ENCODE peak calls at places on chromosomes 5 and 9, in ten cellular contexts. One of them, this sample, is unnamed.

GRCh38 chr5:43515678-43516048 is 715 bp upstream of the C5orf34 start:
- DNase-seq in HCT116: no peak
- DNase-seq in Peyer's patch: no peak
- DNase-seq in transverse colon: no peak
- DNase-seq in cardiac fibroblast: no peak
- DNase-seq in Calu3: no peak
- DNase-seq in spleen: no peak
- DNase-seq in fibroblast of mammary gland: no peak
- DNase-seq in omental fat pad: no peak
- DNase-seq in prostate gland: no peak
- DNase-seq in this sample: no peak

GRCh38 chr5:152439791-152440190 is 34.7 kb upstream of the NMUR2 start:
- DNase-seq in HCT116: no peak
- DNase-seq in Peyer's patch: no peak
- DNase-seq in transverse colon: no peak
- DNase-seq in cardiac fibroblast: no peak
- DNase-seq in Calu3: no peak
- DNase-seq in spleen: no peak
- DNase-seq in fibroblast of mammary gland: no peak
- DNase-seq in omental fat pad: no peak
- DNase-seq in prostate gland: no peak
- DNase-seq in this sample: no peak

GRCh38 chr9:87395804-87396458 is 101.7 kb upstream of the DAPK1 start:
- DNase-seq in HCT116: no peak
- DNase-seq in Peyer's patch: no peak
- DNase-seq in transverse colon: no peak
- DNase-seq in cardiac fibroblast: no peak
- DNase-seq in Calu3: peak
- DNase-seq in spleen: no peak
- DNase-seq in fibroblast of mammary gland: peak
- DNase-seq in omental fat pad: no peak
- DNase-seq in prostate gland: no peak
- DNase-seq in this sample: no peak

GRCh38 chr9:92706218-92706940 is 36.4 kb upstream of the IPPK start:
- DNase-seq in HCT116: peak
- DNase-seq in Peyer's patch: no peak
- DNase-seq in transverse colon: no peak
- DNase-seq in cardiac fibroblast: peak
- DNase-seq in Calu3: peak
- DNase-seq in spleen: no peak
- DNase-seq in fibroblast of mammary gland: peak
- DNase-seq in omental fat pad: no peak
- DNase-seq in prostate gland: no peak
- DNase-seq in this sample: peak

GRCh38 chr9:79946718-79947117 is 375.0 kb downstream of the TLE4 start:
- DNase-seq in HCT116: no peak
- DNase-seq in Peyer's patch: no peak
- DNase-seq in transverse colon: no peak
- DNase-seq in cardiac fibroblast: peak
- DNase-seq in Calu3: no peak
- DNase-seq in spleen: no peak
- DNase-seq in fibroblast of mammary gland: no peak
- DNase-seq in omental fat pad: no peak
- DNase-seq in prostate gland: peak
- DNase-seq in this sample: no peak

GRCh38 chr9:93886911-93887310 is 68.2 kb downstream of the BARX1 start:
- DNase-seq in HCT116: no peak
- DNase-seq in Peyer's patch: peak
- DNase-seq in transverse colon: no peak
- DNase-seq in cardiac fibroblast: no peak
- DNase-seq in Calu3: no peak
- DNase-seq in spleen: no peak
- DNase-seq in fibroblast of mammary gland: no peak
- DNase-seq in omental fat pad: no peak
- DNase-seq in prostate gland: no peak
- DNase-seq in this sample: no peak

GRCh38 chr9:99253772-99254431 is 31.8 kb downstream of the SEC61B start:
- DNase-seq in HCT116: no peak
- DNase-seq in Peyer's patch: no peak
- DNase-seq in transverse colon: peak
- DNase-seq in cardiac fibroblast: no peak
- DNase-seq in Calu3: no peak
- DNase-seq in spleen: peak
- DNase-seq in fibroblast of mammary gland: peak
- DNase-seq in omental fat pad: no peak
- DNase-seq in prostate gland: no peak
- DNase-seq in this sample: no peak

GRCh38 chr5:120552638-120553037 is 88.5 kb downstream of the PRR16 start:
- DNase-seq in HCT116: no peak
- DNase-seq in Peyer's patch: no peak
- DNase-seq in transverse colon: no peak
- DNase-seq in cardiac fibroblast: no peak
- DNase-seq in Calu3: no peak
- DNase-seq in spleen: no peak
- DNase-seq in fibroblast of mammary gland: peak
- DNase-seq in omental fat pad: no peak
- DNase-seq in prostate gland: no peak
- DNase-seq in this sample: no peak

GRCh38 chr5:55897905-55898304 is 46.7 kb downstream of the IL31RA start:
- DNase-seq in HCT116: no peak
- DNase-seq in Peyer's patch: no peak
- DNase-seq in transverse colon: no peak
- DNase-seq in cardiac fibroblast: peak
- DNase-seq in Calu3: no peak
- DNase-seq in spleen: no peak
- DNase-seq in fibroblast of mammary gland: peak
- DNase-seq in omental fat pad: no peak
- DNase-seq in prostate gland: no peak
- DNase-seq in this sample: peak

GRCh38 chr9:135070198-135070951 is 17.1 kb upstream of the OLFM1 start:
- DNase-seq in HCT116: no peak
- DNase-seq in Peyer's patch: peak
- DNase-seq in transverse colon: peak
- DNase-seq in cardiac fibroblast: no peak
- DNase-seq in Calu3: no peak
- DNase-seq in spleen: peak
- DNase-seq in fibroblast of mammary gland: no peak
- DNase-seq in omental fat pad: no peak
- DNase-seq in prostate gland: no peak
- DNase-seq in this sample: no peak

GRCh38 chr9:35984021-35984420 is 26.1 kb upstream of the OR2S2 start:
- DNase-seq in HCT116: no peak
- DNase-seq in Peyer's patch: no peak
- DNase-seq in transverse colon: no peak
- DNase-seq in cardiac fibroblast: no peak
- DNase-seq in Calu3: no peak
- DNase-seq in spleen: no peak
- DNase-seq in fibroblast of mammary gland: no peak
- DNase-seq in omental fat pad: no peak
- DNase-seq in prostate gland: no peak
- DNase-seq in this sample: no peak

DNA sequence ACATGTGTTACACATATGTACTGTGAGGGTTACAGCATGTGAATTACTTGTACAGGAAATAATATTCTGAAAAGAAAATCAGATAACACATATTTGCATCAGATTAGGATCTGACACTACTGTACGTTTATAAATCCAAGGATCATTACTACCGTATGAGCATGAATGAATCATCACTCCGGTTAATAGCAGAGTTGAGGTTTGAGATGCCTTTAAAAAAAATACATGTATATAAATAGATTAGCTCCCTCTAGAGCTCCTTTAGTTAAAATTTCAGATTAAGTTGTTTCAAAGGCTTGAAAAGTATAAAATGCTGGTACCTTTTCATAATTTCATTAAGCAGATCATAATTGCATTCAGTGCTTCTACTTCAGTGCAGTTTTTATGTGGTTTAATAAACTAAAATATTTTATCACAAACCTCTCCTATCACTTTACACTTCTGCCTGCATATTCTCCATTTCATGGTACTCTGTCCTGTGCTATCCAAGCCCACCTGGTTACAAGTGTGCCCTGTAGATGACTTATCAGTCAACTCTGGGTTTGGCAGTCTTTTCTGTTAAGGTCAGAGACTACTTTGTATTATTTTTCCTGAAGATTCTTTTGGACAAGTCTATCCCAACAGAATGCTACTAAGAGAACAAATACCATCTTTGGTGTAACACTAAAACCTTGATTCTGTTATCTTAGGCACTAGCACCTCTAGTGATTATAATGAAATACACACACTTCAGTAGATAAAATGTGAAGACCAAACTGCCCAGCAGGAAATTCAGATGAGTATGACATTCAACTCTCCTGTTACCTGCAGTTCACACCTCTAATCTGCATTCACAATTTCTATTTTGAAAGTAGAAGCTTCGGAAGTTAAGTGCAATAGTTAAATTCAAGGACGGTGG is 48.0 kb upstream of the POU5F2 start:
- DNase-seq in HCT116: no peak
- DNase-seq in Peyer's patch: no peak
- DNase-seq in transverse colon: no peak
- DNase-seq in cardiac fibroblast: peak
- DNase-seq in Calu3: no peak
- DNase-seq in spleen: no peak
- DNase-seq in fibroblast of mammary gland: peak
- DNase-seq in omental fat pad: no peak
- DNase-seq in prostate gland: no peak
- DNase-seq in this sample: peak
- TF ChIP-seq CTCF in HCT116: peak
- TF ChIP-seq CTCF in Peyer's patch: no peak
- TF ChIP-seq CTCF in transverse colon: no peak
- TF ChIP-seq CTCF in cardiac fibroblast: peak
- TF ChIP-seq CTCF in Calu3: no peak
- TF ChIP-seq CTCF in spleen: no peak
- TF ChIP-seq CTCF in fibroblast of mammary gland: peak
- TF ChIP-seq CTCF in omental fat pad: no peak
- TF ChIP-seq CTCF in prostate gland: no peak
- TF ChIP-seq CTCF in this sample: peak

DNA sequence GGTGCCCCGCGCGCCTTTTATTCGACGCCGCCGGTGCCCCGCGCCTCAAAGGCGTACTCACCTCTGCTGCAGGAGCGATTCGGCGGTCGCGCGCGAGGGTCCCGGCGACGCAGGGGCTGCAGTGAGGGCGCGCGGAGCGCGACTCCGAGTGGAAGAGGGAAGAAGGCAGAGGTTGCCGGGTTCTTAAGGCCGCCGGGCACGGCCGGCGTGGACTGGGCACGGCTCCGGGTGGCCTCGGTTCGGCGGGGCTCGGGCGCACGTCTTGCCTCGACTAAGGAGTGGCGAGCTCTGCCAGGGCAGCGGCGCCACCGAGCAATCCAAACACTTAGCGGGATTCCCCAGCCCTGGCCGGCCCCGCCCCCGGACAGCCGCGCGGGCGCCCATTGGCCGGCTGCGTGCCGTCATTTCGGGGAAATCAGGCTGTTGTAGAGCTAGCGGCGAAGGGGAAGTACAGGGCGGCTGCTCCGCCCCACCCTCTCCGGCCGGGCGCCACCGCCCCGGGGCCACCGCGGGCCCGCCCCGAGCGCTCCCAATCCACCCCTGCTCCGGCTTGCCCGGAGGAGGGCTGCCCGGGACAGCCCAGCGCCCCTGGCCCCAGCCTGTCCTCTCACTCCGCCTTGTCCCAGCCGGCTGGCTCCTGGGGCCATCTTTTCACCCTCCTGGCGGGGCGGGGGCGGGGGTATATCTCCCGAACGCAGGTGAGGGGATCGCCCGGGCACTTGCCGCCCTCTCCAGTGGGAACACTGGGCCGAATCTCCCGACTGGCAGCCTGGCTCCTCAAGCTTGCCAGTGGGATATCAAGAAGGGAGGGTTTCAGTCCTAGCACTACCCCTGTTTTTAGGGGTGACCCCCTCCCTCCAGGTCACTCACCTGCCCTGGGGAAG is at the start of gene IRF1:
- DNase-seq in HCT116: peak
- DNase-seq in Peyer's patch: peak
- DNase-seq in transverse colon: peak
- DNase-seq in cardiac fibroblast: peak
- DNase-seq in Calu3: peak
- DNase-seq in spleen: peak
- DNase-seq in fibroblast of mammary gland: peak
- DNase-seq in omental fat pad: peak
- DNase-seq in prostate gland: peak
- DNase-seq in this sample: peak
- TF ChIP-seq CTCF in HCT116: no peak
- TF ChIP-seq CTCF in Peyer's patch: no peak
- TF ChIP-seq CTCF in transverse colon: no peak
- TF ChIP-seq CTCF in cardiac fibroblast: no peak
- TF ChIP-seq CTCF in Calu3: no peak
- TF ChIP-seq CTCF in spleen: no peak
- TF ChIP-seq CTCF in fibroblast of mammary gland: no peak
- TF ChIP-seq CTCF in omental fat pad: no peak
- TF ChIP-seq CTCF in prostate gland: peak
- TF ChIP-seq CTCF in this sample: no peak

DNA sequence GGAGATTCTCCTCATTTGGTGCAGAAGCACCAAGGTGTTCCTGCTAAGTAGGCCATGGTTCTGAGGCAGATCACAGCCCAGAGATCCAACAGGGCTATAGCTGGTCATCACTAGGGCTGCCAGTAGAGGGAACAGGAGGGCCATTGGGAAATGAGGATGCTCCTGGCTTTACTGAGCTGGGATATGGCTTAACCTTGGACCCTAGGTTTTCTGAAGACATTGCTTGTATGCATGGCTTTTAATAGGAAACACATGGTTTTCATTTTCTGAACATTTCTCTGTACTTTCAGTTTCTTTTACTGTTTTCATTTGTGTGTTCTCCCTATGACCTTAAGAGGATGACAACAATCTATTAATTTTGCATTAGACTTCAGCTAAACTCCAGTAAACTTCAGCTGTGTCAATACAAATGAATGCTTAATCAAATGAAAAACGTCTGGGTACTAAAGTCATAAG is at the start of gene IFNW1:
- DNase-seq in HCT116: no peak
- DNase-seq in Peyer's patch: no peak
- DNase-seq in transverse colon: no peak
- DNase-seq in cardiac fibroblast: no peak
- DNase-seq in Calu3: no peak
- DNase-seq in spleen: no peak
- DNase-seq in fibroblast of mammary gland: peak
- DNase-seq in omental fat pad: no peak
- DNase-seq in prostate gland: no peak
- DNase-seq in this sample: no peak
- TF ChIP-seq CTCF in HCT116: no peak
- TF ChIP-seq CTCF in Peyer's patch: no peak
- TF ChIP-seq CTCF in transverse colon: no peak
- TF ChIP-seq CTCF in cardiac fibroblast: peak
- TF ChIP-seq CTCF in Calu3: no peak
- TF ChIP-seq CTCF in spleen: no peak
- TF ChIP-seq CTCF in fibroblast of mammary gland: peak
- TF ChIP-seq CTCF in omental fat pad: no peak
- TF ChIP-seq CTCF in prostate gland: no peak
- TF ChIP-seq CTCF in this sample: peak

DNA sequence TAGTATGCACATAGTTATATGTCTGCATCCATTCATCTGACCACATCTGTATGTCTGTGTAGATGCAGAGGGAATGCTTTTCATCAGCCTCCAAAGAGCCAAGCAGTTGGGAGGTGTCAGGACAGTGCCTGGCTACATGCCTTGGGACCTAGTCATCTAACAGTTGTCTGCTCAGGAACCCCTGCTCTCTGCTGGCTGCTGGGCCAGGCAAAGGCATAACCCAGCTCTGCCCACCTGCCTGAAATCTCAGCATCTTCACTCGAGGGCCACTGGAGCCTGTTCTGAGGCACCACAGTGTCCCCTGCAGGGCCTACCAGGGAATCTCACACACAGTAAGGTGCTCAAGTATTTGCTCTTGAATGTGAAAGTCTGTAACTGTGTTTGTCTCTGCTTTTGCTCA is 3.7 kb downstream of the C9orf50 start:
- DNase-seq in HCT116: no peak
- DNase-seq in Peyer's patch: no peak
- DNase-seq in transverse colon: no peak
- DNase-seq in cardiac fibroblast: peak
- DNase-seq in Calu3: peak
- DNase-seq in spleen: no peak
- DNase-seq in fibroblast of mammary gland: peak
- DNase-seq in omental fat pad: no peak
- DNase-seq in prostate gland: no peak
- DNase-seq in this sample: no peak
- TF ChIP-seq CTCF in HCT116: no peak
- TF ChIP-seq CTCF in Peyer's patch: no peak
- TF ChIP-seq CTCF in transverse colon: peak
- TF ChIP-seq CTCF in cardiac fibroblast: peak
- TF ChIP-seq CTCF in Calu3: no peak
- TF ChIP-seq CTCF in spleen: no peak
- TF ChIP-seq CTCF in fibroblast of mammary gland: peak
- TF ChIP-seq CTCF in omental fat pad: no peak
- TF ChIP-seq CTCF in prostate gland: no peak
- TF ChIP-seq CTCF in this sample: peak

This sample was measured in cardiac muscle cell.